ENCODE peak calls at places on chromosome 18, in four cellular contexts. Q is NCI-H748 treated with DMSO at 0.1 percent for 48 hours; F is stimulated activated CD4-positive, alpha-beta T cell treated with anti-CD3 and anti-CD28 coated beads, TNF-alpha, amount 100 ng/mL, for 4 hours; Z is pulmonary artery endothelial cell. T is an unnamed sample.

GRCh38 chr18:61761875-61762274 is 130.9 kb downstream of the RNF152 start:
- DNase-seq in Q (no peak), F (no peak), Z (no peak), T (no peak)

GRCh38 chr18:41323044-41323443 is 632.0 kb upstream of the PIK3C3 start:
- DNase-seq in Z (peak; percentile 3), Q (no peak), F (no peak), T (no peak)

GRCh38 chr18:4246374-4246773 is 208.7 kb downstream of the DLGAP1 start:
- DNase-seq in Q (no peak), F (no peak), Z (no peak), T (no peak)

GRCh38 chr18:27685807-27686412 is 491.0 kb downstream of the CDH2 start:
- DNase-seq in F (no peak), Z (no peak), Q (no peak), T (no peak)

GRCh38 chr18:54828290-54828871 is at the start of gene RAB27B:
- DNase-seq in Z (no peak), F (peak; percentile 27), Q (peak; percentile 70), T (peak; percentile 48)

GRCh38 chr18:30376515-30376914 is 666.0 kb downstream of the DSC3 start:
- DNase-seq in Q (peak; percentile 7), F (no peak), Z (no peak), T (no peak)

GRCh38 chr18:48037481-48038271 is 107.2 kb upstream of the SMAD2 start:
- DNase-seq in Z (no peak), F (no peak), Q (no peak), T (no peak)

GRCh38 chr18:37666986-37667385 is 101.4 kb upstream of the CELF4 start:
- DNase-seq in Q (no peak), Z (no peak), F (no peak), T (no peak)

GRCh38 chr18:68699043-68699442 is 15.9 kb downstream of the TMX3 start:
- DNase-seq in F (no peak), Q (no peak), Z (no peak), T (no peak)